ENCODE peak calls at places on chromosomes 16 and 17, in five cellular contexts. One of them, this sample, is unnamed.

GRCh38 chr16:85554114-85554790 is 58.9 kb upstream of the GSE1 start:
- DNase-seq in activated CD4-positive, alpha-beta T cell treated with anti-CD3 and anti-CD28 coated beads, Interleukin-2, amount 50 U/mL, for 24 hours: peak
- DNase-seq in stimulated activated CD4-positive, alpha-beta T cell treated with anti-CD3 and anti-CD28 coated beads, Interleukin-2, amount 100 ng/mL, for 24 hours: peak
- DNase-seq in KG1: peak
- DNase-seq in left ventricle myocardium inferior: peak
- DNase-seq in this sample: no peak

GRCh38 chr17:81221371-81221841 is 1.4 kb downstream of the CEP131 start:
- DNase-seq in activated CD4-positive, alpha-beta T cell treated with anti-CD3 and anti-CD28 coated beads, Interleukin-2, amount 50 U/mL, for 24 hours: no peak
- DNase-seq in stimulated activated CD4-positive, alpha-beta T cell treated with anti-CD3 and anti-CD28 coated beads, Interleukin-2, amount 100 ng/mL, for 24 hours: no peak
- DNase-seq in KG1: no peak
- DNase-seq in left ventricle myocardium inferior: no peak
- DNase-seq in this sample: no peak

GRCh38 chr16:56609463-56609921 is 1.1 kb downstream of the MT2A start:
- DNase-seq in activated CD4-positive, alpha-beta T cell treated with anti-CD3 and anti-CD28 coated beads, Interleukin-2, amount 50 U/mL, for 24 hours: peak
- DNase-seq in stimulated activated CD4-positive, alpha-beta T cell treated with anti-CD3 and anti-CD28 coated beads, Interleukin-2, amount 100 ng/mL, for 24 hours: peak
- DNase-seq in KG1: peak
- DNase-seq in left ventricle myocardium inferior: no peak
- DNase-seq in this sample: no peak

GRCh38 chr17:65750678-65751077 is 189.2 kb upstream of the AXIN2 start:
- DNase-seq in activated CD4-positive, alpha-beta T cell treated with anti-CD3 and anti-CD28 coated beads, Interleukin-2, amount 50 U/mL, for 24 hours: peak
- DNase-seq in stimulated activated CD4-positive, alpha-beta T cell treated with anti-CD3 and anti-CD28 coated beads, Interleukin-2, amount 100 ng/mL, for 24 hours: peak
- DNase-seq in KG1: no peak
- DNase-seq in left ventricle myocardium inferior: peak
- DNase-seq in this sample: no peak

GRCh38 chr17:19986941-19987714 is 9.5 kb upstream of the AKAP10 start:
- DNase-seq in activated CD4-positive, alpha-beta T cell treated with anti-CD3 and anti-CD28 coated beads, Interleukin-2, amount 50 U/mL, for 24 hours: no peak
- DNase-seq in stimulated activated CD4-positive, alpha-beta T cell treated with anti-CD3 and anti-CD28 coated beads, Interleukin-2, amount 100 ng/mL, for 24 hours: no peak
- DNase-seq in KG1: no peak
- DNase-seq in left ventricle myocardium inferior: no peak
- DNase-seq in this sample: no peak

GRCh38 chr16:31224092-31224955 is 7.4 kb upstream of the PYDC1 start:
- DNase-seq in activated CD4-positive, alpha-beta T cell treated with anti-CD3 and anti-CD28 coated beads, Interleukin-2, amount 50 U/mL, for 24 hours: no peak
- DNase-seq in stimulated activated CD4-positive, alpha-beta T cell treated with anti-CD3 and anti-CD28 coated beads, Interleukin-2, amount 100 ng/mL, for 24 hours: no peak
- DNase-seq in KG1: no peak
- DNase-seq in left ventricle myocardium inferior: no peak
- DNase-seq in this sample: no peak

GRCh38 chr17:42428141-42428944 is 5.3 kb upstream of the CAVIN1 start:
- DNase-seq in activated CD4-positive, alpha-beta T cell treated with anti-CD3 and anti-CD28 coated beads, Interleukin-2, amount 50 U/mL, for 24 hours: peak
- DNase-seq in stimulated activated CD4-positive, alpha-beta T cell treated with anti-CD3 and anti-CD28 coated beads, Interleukin-2, amount 100 ng/mL, for 24 hours: peak
- DNase-seq in KG1: peak
- DNase-seq in left ventricle myocardium inferior: no peak
- DNase-seq in this sample: peak

GRCh38 chr16:71780521-71781089 is 28.0 kb downstream of the AP1G1 start:
- DNase-seq in activated CD4-positive, alpha-beta T cell treated with anti-CD3 and anti-CD28 coated beads, Interleukin-2, amount 50 U/mL, for 24 hours: no peak
- DNase-seq in stimulated activated CD4-positive, alpha-beta T cell treated with anti-CD3 and anti-CD28 coated beads, Interleukin-2, amount 100 ng/mL, for 24 hours: no peak
- DNase-seq in KG1: no peak
- DNase-seq in left ventricle myocardium inferior: no peak
- DNase-seq in this sample: no peak

GRCh38 chr16:23132921-23133532 is 16.2 kb downstream of the USP31 start:
- DNase-seq in activated CD4-positive, alpha-beta T cell treated with anti-CD3 and anti-CD28 coated beads, Interleukin-2, amount 50 U/mL, for 24 hours: no peak
- DNase-seq in stimulated activated CD4-positive, alpha-beta T cell treated with anti-CD3 and anti-CD28 coated beads, Interleukin-2, amount 100 ng/mL, for 24 hours: no peak
- DNase-seq in KG1: no peak
- DNase-seq in left ventricle myocardium inferior: peak
- DNase-seq in this sample: no peak

GRCh38 chr17:61862975-61863800 is at the start of gene BRIP1:
- DNase-seq in activated CD4-positive, alpha-beta T cell treated with anti-CD3 and anti-CD28 coated beads, Interleukin-2, amount 50 U/mL, for 24 hours: peak
- DNase-seq in stimulated activated CD4-positive, alpha-beta T cell treated with anti-CD3 and anti-CD28 coated beads, Interleukin-2, amount 100 ng/mL, for 24 hours: peak
- DNase-seq in KG1: peak
- DNase-seq in left ventricle myocardium inferior: peak
- DNase-seq in this sample: peak

GRCh38 chr16:53732296-53732929 is 28.5 kb downstream of the FTO start:
- DNase-seq in activated CD4-positive, alpha-beta T cell treated with anti-CD3 and anti-CD28 coated beads, Interleukin-2, amount 50 U/mL, for 24 hours: no peak
- DNase-seq in stimulated activated CD4-positive, alpha-beta T cell treated with anti-CD3 and anti-CD28 coated beads, Interleukin-2, amount 100 ng/mL, for 24 hours: no peak
- DNase-seq in KG1: no peak
- DNase-seq in left ventricle myocardium inferior: no peak
- DNase-seq in this sample: no peak

GRCh38 chr17:55825213-55825612 is 74.4 kb downstream of the PCTP start:
- DNase-seq in activated CD4-positive, alpha-beta T cell treated with anti-CD3 and anti-CD28 coated beads, Interleukin-2, amount 50 U/mL, for 24 hours: no peak
- DNase-seq in stimulated activated CD4-positive, alpha-beta T cell treated with anti-CD3 and anti-CD28 coated beads, Interleukin-2, amount 100 ng/mL, for 24 hours: no peak
- DNase-seq in KG1: no peak
- DNase-seq in left ventricle myocardium inferior: no peak
- DNase-seq in this sample: no peak

GRCh38 chr17:37054894-37055293 is 106.1 kb downstream of the AATF start:
- DNase-seq in activated CD4-positive, alpha-beta T cell treated with anti-CD3 and anti-CD28 coated beads, Interleukin-2, amount 50 U/mL, for 24 hours: no peak
- DNase-seq in stimulated activated CD4-positive, alpha-beta T cell treated with anti-CD3 and anti-CD28 coated beads, Interleukin-2, amount 100 ng/mL, for 24 hours: no peak
- DNase-seq in KG1: no peak
- DNase-seq in left ventricle myocardium inferior: no peak
- DNase-seq in this sample: no peak

GRCh38 chr17:36849871-36850348 is 87.4 kb upstream of the LHX1 start:
- DNase-seq in activated CD4-positive, alpha-beta T cell treated with anti-CD3 and anti-CD28 coated beads, Interleukin-2, amount 50 U/mL, for 24 hours: peak
- DNase-seq in stimulated activated CD4-positive, alpha-beta T cell treated with anti-CD3 and anti-CD28 coated beads, Interleukin-2, amount 100 ng/mL, for 24 hours: peak
- DNase-seq in KG1: no peak
- DNase-seq in left ventricle myocardium inferior: no peak
- DNase-seq in this sample: no peak

GRCh38 chr17:8964801-8965393 is 610 bp downstream of the PIK3R5 start:
- DNase-seq in activated CD4-positive, alpha-beta T cell treated with anti-CD3 and anti-CD28 coated beads, Interleukin-2, amount 50 U/mL, for 24 hours: no peak
- DNase-seq in stimulated activated CD4-positive, alpha-beta T cell treated with anti-CD3 and anti-CD28 coated beads, Interleukin-2, amount 100 ng/mL, for 24 hours: peak
- DNase-seq in KG1: peak
- DNase-seq in left ventricle myocardium inferior: no peak
- DNase-seq in this sample: no peak

GRCh38 chr16:85393674-85394510 is 219.2 kb upstream of the GSE1 start:
- DNase-seq in activated CD4-positive, alpha-beta T cell treated with anti-CD3 and anti-CD28 coated beads, Interleukin-2, amount 50 U/mL, for 24 hours: peak
- DNase-seq in stimulated activated CD4-positive, alpha-beta T cell treated with anti-CD3 and anti-CD28 coated beads, Interleukin-2, amount 100 ng/mL, for 24 hours: peak
- DNase-seq in KG1: peak
- DNase-seq in left ventricle myocardium inferior: peak
- DNase-seq in this sample: peak

GRCh38 chr17:78708510-78708973 is 73.5 kb downstream of the CYTH1 start:
- DNase-seq in activated CD4-positive, alpha-beta T cell treated with anti-CD3 and anti-CD28 coated beads, Interleukin-2, amount 50 U/mL, for 24 hours: peak
- DNase-seq in stimulated activated CD4-positive, alpha-beta T cell treated with anti-CD3 and anti-CD28 coated beads, Interleukin-2, amount 100 ng/mL, for 24 hours: peak
- DNase-seq in KG1: no peak
- DNase-seq in left ventricle myocardium inferior: peak
- DNase-seq in this sample: peak

GRCh38 chr17:27475070-27475673 is 18.9 kb downstream of the KSR1 start:
- DNase-seq in activated CD4-positive, alpha-beta T cell treated with anti-CD3 and anti-CD28 coated beads, Interleukin-2, amount 50 U/mL, for 24 hours: no peak
- DNase-seq in stimulated activated CD4-positive, alpha-beta T cell treated with anti-CD3 and anti-CD28 coated beads, Interleukin-2, amount 100 ng/mL, for 24 hours: peak
- DNase-seq in KG1: no peak
- DNase-seq in left ventricle myocardium inferior: no peak
- DNase-seq in this sample: no peak

GRCh38 chr17:40242774-40243173 is 23.7 kb downstream of the WIPF2 start:
- DNase-seq in activated CD4-positive, alpha-beta T cell treated with anti-CD3 and anti-CD28 coated beads, Interleukin-2, amount 50 U/mL, for 24 hours: no peak
- DNase-seq in stimulated activated CD4-positive, alpha-beta T cell treated with anti-CD3 and anti-CD28 coated beads, Interleukin-2, amount 100 ng/mL, for 24 hours: no peak
- DNase-seq in KG1: no peak
- DNase-seq in left ventricle myocardium inferior: no peak
- DNase-seq in this sample: no peak

GRCh38 chr16:2811703-2812471 is 5.2 kb upstream of the PRSS21 start:
- DNase-seq in activated CD4-positive, alpha-beta T cell treated with anti-CD3 and anti-CD28 coated beads, Interleukin-2, amount 50 U/mL, for 24 hours: no peak
- DNase-seq in stimulated activated CD4-positive, alpha-beta T cell treated with anti-CD3 and anti-CD28 coated beads, Interleukin-2, amount 100 ng/mL, for 24 hours: no peak
- DNase-seq in KG1: no peak
- DNase-seq in left ventricle myocardium inferior: no peak
- DNase-seq in this sample: no peak

GRCh38 chr17:49849711-49850610 is 2.1 kb upstream of the TAC4 start:
- DNase-seq in activated CD4-positive, alpha-beta T cell treated with anti-CD3 and anti-CD28 coated beads, Interleukin-2, amount 50 U/mL, for 24 hours: no peak
- DNase-seq in stimulated activated CD4-positive, alpha-beta T cell treated with anti-CD3 and anti-CD28 coated beads, Interleukin-2, amount 100 ng/mL, for 24 hours: no peak
- DNase-seq in KG1: no peak
- DNase-seq in left ventricle myocardium inferior: no peak
- DNase-seq in this sample: no peak

GRCh38 chr17:9050801-9051401 is 29.6 kb downstream of the NTN1 start:
- DNase-seq in activated CD4-positive, alpha-beta T cell treated with anti-CD3 and anti-CD28 coated beads, Interleukin-2, amount 50 U/mL, for 24 hours: no peak
- DNase-seq in stimulated activated CD4-positive, alpha-beta T cell treated with anti-CD3 and anti-CD28 coated beads, Interleukin-2, amount 100 ng/mL, for 24 hours: no peak
- DNase-seq in KG1: no peak
- DNase-seq in left ventricle myocardium inferior: no peak
- DNase-seq in this sample: no peak

GRCh38 chr16:1985466-1986150 is 1.6 kb downstream of the GFER start:
- DNase-seq in activated CD4-positive, alpha-beta T cell treated with anti-CD3 and anti-CD28 coated beads, Interleukin-2, amount 50 U/mL, for 24 hours: no peak
- DNase-seq in stimulated activated CD4-positive, alpha-beta T cell treated with anti-CD3 and anti-CD28 coated beads, Interleukin-2, amount 100 ng/mL, for 24 hours: no peak
- DNase-seq in KG1: no peak
- DNase-seq in left ventricle myocardium inferior: no peak
- DNase-seq in this sample: no peak

GRCh38 chr16:8887952-8888560 is 5.9 kb downstream of the LITAFD start:
- DNase-seq in activated CD4-positive, alpha-beta T cell treated with anti-CD3 and anti-CD28 coated beads, Interleukin-2, amount 50 U/mL, for 24 hours: no peak
- DNase-seq in stimulated activated CD4-positive, alpha-beta T cell treated with anti-CD3 and anti-CD28 coated beads, Interleukin-2, amount 100 ng/mL, for 24 hours: no peak
- DNase-seq in KG1: no peak
- DNase-seq in left ventricle myocardium inferior: peak
- DNase-seq in this sample: no peak

GRCh38 chr17:47265983-47266541 is 12.4 kb downstream of the ITGB3 start:
- DNase-seq in activated CD4-positive, alpha-beta T cell treated with anti-CD3 and anti-CD28 coated beads, Interleukin-2, amount 50 U/mL, for 24 hours: no peak
- DNase-seq in stimulated activated CD4-positive, alpha-beta T cell treated with anti-CD3 and anti-CD28 coated beads, Interleukin-2, amount 100 ng/mL, for 24 hours: no peak
- DNase-seq in KG1: no peak
- DNase-seq in left ventricle myocardium inferior: no peak
- DNase-seq in this sample: no peak

GRCh38 chr17:64572682-64573154 is 65.9 kb downstream of the CEP95 start:
- DNase-seq in activated CD4-positive, alpha-beta T cell treated with anti-CD3 and anti-CD28 coated beads, Interleukin-2, amount 50 U/mL, for 24 hours: no peak
- DNase-seq in stimulated activated CD4-positive, alpha-beta T cell treated with anti-CD3 and anti-CD28 coated beads, Interleukin-2, amount 100 ng/mL, for 24 hours: no peak
- DNase-seq in KG1: no peak
- DNase-seq in left ventricle myocardium inferior: no peak
- DNase-seq in this sample: no peak

GRCh38 chr16:72844225-72844920 is 203.6 kb downstream of the ZFHX3 start:
- DNase-seq in activated CD4-positive, alpha-beta T cell treated with anti-CD3 and anti-CD28 coated beads, Interleukin-2, amount 50 U/mL, for 24 hours: no peak
- DNase-seq in stimulated activated CD4-positive, alpha-beta T cell treated with anti-CD3 and anti-CD28 coated beads, Interleukin-2, amount 100 ng/mL, for 24 hours: no peak
- DNase-seq in KG1: no peak
- DNase-seq in left ventricle myocardium inferior: no peak
- DNase-seq in this sample: no peak

GRCh38 chr16:4370570-4371480 is 823 bp upstream of the VASN start:
- DNase-seq in activated CD4-positive, alpha-beta T cell treated with anti-CD3 and anti-CD28 coated beads, Interleukin-2, amount 50 U/mL, for 24 hours: no peak
- DNase-seq in stimulated activated CD4-positive, alpha-beta T cell treated with anti-CD3 and anti-CD28 coated beads, Interleukin-2, amount 100 ng/mL, for 24 hours: no peak
- DNase-seq in KG1: no peak
- DNase-seq in left ventricle myocardium inferior: peak
- DNase-seq in this sample: no peak

GRCh38 chr17:76145231-76146052 is 4.4 kb upstream of the FOXJ1 start:
- DNase-seq in activated CD4-positive, alpha-beta T cell treated with anti-CD3 and anti-CD28 coated beads, Interleukin-2, amount 50 U/mL, for 24 hours: no peak
- DNase-seq in stimulated activated CD4-positive, alpha-beta T cell treated with anti-CD3 and anti-CD28 coated beads, Interleukin-2, amount 100 ng/mL, for 24 hours: peak
- DNase-seq in KG1: no peak
- DNase-seq in left ventricle myocardium inferior: no peak
- DNase-seq in this sample: no peak

GRCh38 chr17:29246638-29247037 is at the start of gene CRYBA1:
- DNase-seq in activated CD4-positive, alpha-beta T cell treated with anti-CD3 and anti-CD28 coated beads, Interleukin-2, amount 50 U/mL, for 24 hours: no peak
- DNase-seq in stimulated activated CD4-positive, alpha-beta T cell treated with anti-CD3 and anti-CD28 coated beads, Interleukin-2, amount 100 ng/mL, for 24 hours: no peak
- DNase-seq in KG1: no peak
- DNase-seq in left ventricle myocardium inferior: no peak
- DNase-seq in this sample: peak

This sample was measured in neural crest cell.